ENCODE peak calls at places on chromosomes 3 and 15, in eight cellular contexts. I is heart left ventricle, Q is uterus, D is ovary, J is stomach, U is A549, T is IMR-90, X is sigmoid colon. N is an unnamed sample.

GRCh38 chr3:27666708-27667107 is 55.4 kb downstream of the EOMES start:
- DNase-seq in T (peak), I (peak), D (peak), X (peak), U (no peak), Q (peak), J (no peak), N (peak)

GRCh38 chr3:169457807-169458206 is 205.7 kb downstream of the MECOM start:
- DNase-seq in X (no peak), I (no peak), D (no peak), J (no peak), T (no peak), Q (no peak), U (no peak), N (no peak)

GRCh38 chr3:42421818-42422796 is 11.7 kb upstream of the LYZL4 start:
- DNase-seq in D (no peak), I (no peak), Q (no peak), J (peak), U (no peak), X (no peak), T (no peak), N (no peak)

GRCh38 chr15:101050647-101051290 is 131.6 kb downstream of the LRRK1 start:
- DNase-seq in I (peak), J (peak), T (no peak), Q (no peak), U (no peak), X (peak), D (peak), N (no peak)

GRCh38 chr3:1609416-1609815 is 489.2 kb upstream of the CNTN4 start:
- DNase-seq in I (no peak), J (no peak), Q (no peak), D (no peak), U (no peak), X (no peak), T (no peak), N (no peak)

GRCh38 chr15:69475769-69476358 is 23.2 kb downstream of the RPLP1 start:
- DNase-seq in Q (peak), X (peak), I (peak), D (peak), J (peak), T (peak), U (peak), N (peak)

GRCh38 chr15:25416693-25417092 is 22.1 kb downstream of the UBE3A start:
- DNase-seq in T (peak), X (no peak), D (no peak), J (no peak), Q (no peak), U (no peak), I (no peak), N (no peak)

GRCh38 chr15:78454992-78455391 is 17.0 kb downstream of the IREB2 start:
- DNase-seq in Q (no peak), X (no peak), U (no peak), J (no peak), D (no peak), T (no peak), I (no peak), N (no peak)

GRCh38 chr3:32105291-32106131 is 909 bp upstream of the GPD1L start:
- DNase-seq in T (peak), J (peak), X (no peak), U (peak), I (no peak), D (no peak), Q (no peak), N (no peak)

GRCh38 chr15:96053039-96054021 is 277.2 kb upstream of the NR2F2 start:
- DNase-seq in Q (peak), D (peak), U (no peak), J (peak), X (peak), T (no peak), I (peak), N (peak)

GRCh38 chr3:108117245-108117644 is 26.4 kb upstream of the CD47 start:
- DNase-seq in J (no peak), U (no peak), X (no peak), I (no peak), T (peak), Q (no peak), D (no peak), N (no peak)

GRCh38 chr3:175464362-175464761 is 605.2 kb downstream of the NAALADL2 start:
- DNase-seq in I (no peak), U (no peak), X (no peak), Q (no peak), J (no peak), T (no peak), D (no peak), N (no peak)
- H3K27ac ChIP-seq in I (no peak), U (no peak), X (no peak), Q (no peak), J (no peak), T (no peak), D (no peak), N (no peak)

GRCh38 chr15:45634442-45635190 is at the start of gene SQOR:
- DNase-seq in D (peak), T (peak), U (peak), J (peak), X (peak), Q (peak), I (peak), N (peak)
- TF ChIP-seq POLR2A in D (no peak), T (no peak), U (peak), J (no peak), X (no peak), Q (peak), I (peak), N (peak)

GRCh38 chr3:149623819-149624218 is 34.0 kb downstream of the WWTR1 start:
- DNase-seq in D (no peak), T (no peak), Q (no peak), U (no peak), J (no peak), I (no peak), X (no peak), N (no peak)

GRCh38 chr3:149628957-149629670 is 28.7 kb downstream of the WWTR1 start:
- DNase-seq in U (no peak), T (peak), X (no peak), D (no peak), Q (no peak), I (no peak), J (no peak), N (no peak)

GRCh38 chr3:149626671-149627070 is 31.2 kb downstream of the WWTR1 start:
- DNase-seq in X (no peak), U (no peak), Q (no peak), T (no peak), J (no peak), D (no peak), I (no peak), N (no peak)

GRCh38 chr3:149621218-149622005 is 36.4 kb downstream of the WWTR1 start:
- DNase-seq in U (no peak), Q (no peak), I (no peak), T (peak), X (no peak), J (no peak), D (no peak), N (no peak)

GRCh38 chr3:149625795-149626194 is 32.0 kb downstream of the WWTR1 start:
- DNase-seq in J (no peak), I (no peak), T (no peak), X (no peak), U (no peak), D (no peak), Q (no peak), N (no peak)
- H3K27ac ChIP-seq in J (no peak), I (no peak), T (no peak), X (no peak), U (peak), D (no peak), Q (no peak), N (no peak)

GRCh38 chr3:12158387-12159226 is at the start of gene TIMP4:
- DNase-seq in U (peak), T (peak), J (peak), Q (peak), D (peak), X (peak), I (peak), N (peak)
- TF ChIP-seq POLR2A in U (peak), T (no peak), J (no peak), Q (no peak), D (no peak), X (no peak), I (peak), N (no peak)

GRCh38 chr15:28936081-28936480 is 50.3 kb downstream of the APBA2 start:
- DNase-seq in U (no peak), D (no peak), I (no peak), T (no peak), Q (no peak), X (peak), J (no peak), N (no peak)
- H3K27ac ChIP-seq in U (no peak), D (no peak), I (no peak), T (no peak), Q (no peak), X (no peak), J (no peak), N (no peak)

GRCh38 chr3:148694116-148694515 is 3.6 kb upstream of the AGTR1 start:
- DNase-seq in T (peak), Q (no peak), U (no peak), I (no peak), X (no peak), D (no peak), J (no peak), N (no peak)

GRCh38 chr3:148698190-148698806 is 595 bp downstream of the AGTR1 start:
- DNase-seq in T (no peak), U (no peak), X (no peak), Q (no peak), D (no peak), I (no peak), J (no peak), N (no peak)

GRCh38 chr3:148697311-148698189 is at the start of gene AGTR1:
- DNase-seq in J (peak), T (peak), U (peak), Q (peak), X (peak), I (peak), D (peak), N (peak)
- TF ChIP-seq POLR2A in J (no peak), T (no peak), U (peak), Q (no peak), X (peak), I (peak), D (no peak), N (peak)

DNA sequence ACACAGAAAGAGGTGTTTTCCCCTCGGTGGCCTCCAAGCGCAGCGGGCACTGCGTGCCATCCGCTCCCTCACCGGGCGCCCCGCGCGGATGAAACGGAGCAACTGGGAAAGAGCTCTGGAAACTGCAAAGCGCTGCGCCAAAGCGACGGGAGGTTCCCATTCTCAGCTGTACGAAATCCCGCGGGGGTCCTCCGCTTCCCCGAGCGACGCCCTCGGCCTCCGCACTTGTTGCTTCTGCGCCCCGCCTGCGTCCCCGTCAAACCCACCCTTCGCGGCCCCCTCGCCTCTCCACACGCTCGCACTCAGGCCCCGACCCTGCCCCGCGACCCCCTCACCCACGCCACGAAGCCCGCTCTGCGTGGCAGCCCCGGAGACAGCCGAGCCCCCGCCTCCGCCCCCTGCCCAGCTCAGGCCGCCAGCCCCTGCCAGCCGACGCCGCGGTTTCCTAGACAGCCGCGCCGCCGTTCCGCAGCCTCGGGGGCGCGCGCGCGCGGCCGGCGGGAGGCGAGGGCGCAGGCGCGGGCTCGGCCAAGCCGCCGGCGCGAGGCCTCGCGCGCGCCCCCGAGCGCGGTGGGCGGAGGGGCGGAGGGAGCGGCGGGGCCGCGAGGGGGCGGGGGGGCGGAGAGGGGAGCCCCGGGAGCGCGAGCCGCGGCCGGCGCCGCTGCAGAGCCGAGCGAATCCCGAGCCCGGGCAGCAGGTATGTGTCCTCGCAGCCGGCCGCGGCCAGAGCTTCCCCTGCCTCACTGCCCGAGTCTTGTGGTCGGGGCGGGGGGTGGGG is at the start of gene TMEM266:
- DNase-seq in Q (peak), I (peak), D (peak), U (peak), X (no peak), J (peak), T (peak), N (no peak)
- H3K27ac ChIP-seq in Q (no peak), I (no peak), D (no peak), U (peak), X (no peak), J (no peak), T (no peak), N (peak)

DNA sequence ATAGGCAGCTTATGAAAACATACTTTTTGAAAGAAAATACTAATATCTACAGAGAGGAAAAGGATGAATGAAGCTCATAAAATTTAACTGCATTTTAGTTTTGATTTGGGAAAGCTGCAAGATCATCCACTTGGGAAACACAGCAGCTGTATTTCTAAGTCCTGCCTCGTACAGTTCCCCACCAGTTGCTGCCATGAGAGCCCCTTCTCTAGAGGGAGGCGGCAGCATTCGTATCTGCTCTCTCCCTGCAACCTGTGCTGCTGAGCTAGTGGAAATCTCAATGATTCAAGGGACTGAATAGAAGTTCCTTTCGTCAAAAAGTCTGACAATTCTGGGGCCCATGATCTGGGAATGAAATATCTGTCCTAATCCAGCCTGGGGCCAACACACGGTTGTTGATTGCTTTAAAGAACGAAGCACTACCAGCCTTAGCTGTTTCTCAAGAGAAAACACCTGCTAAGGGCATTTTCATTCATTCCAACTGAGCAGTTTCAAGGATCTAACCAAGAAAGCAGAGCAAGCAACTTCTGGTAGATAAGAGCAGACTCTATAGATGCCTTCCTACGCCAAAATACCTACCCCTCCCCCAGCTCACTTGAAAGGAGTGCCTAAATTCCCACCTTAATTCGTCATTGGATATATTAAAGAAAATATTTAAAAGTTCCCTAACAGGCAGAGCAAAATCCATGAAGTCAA is 223.7 kb downstream of the MAGI1 start:
- DNase-seq in J (no peak), X (no peak), T (no peak), I (no peak), D (no peak), U (no peak), Q (no peak), N (no peak)
- TF ChIP-seq POLR2A in J (no peak), X (no peak), T (no peak), I (no peak), D (no peak), U (no peak), Q (no peak), N (no peak)

GRCh38 chr15:65836665-65837064 is 32.6 kb upstream of the RAB11A start:
- DNase-seq in X (no peak), D (no peak), J (no peak), I (no peak), T (no peak), U (no peak), Q (no peak), N (no peak)

GRCh38 chr15:65839985-65840384 is 29.3 kb upstream of the RAB11A start:
- DNase-seq in T (no peak), D (no peak), Q (no peak), J (no peak), U (no peak), I (no peak), X (no peak), N (no peak)

GRCh38 chr15:65835452-65835851 is 33.8 kb upstream of the RAB11A start:
- DNase-seq in Q (no peak), J (no peak), X (no peak), I (no peak), D (no peak), U (no peak), T (no peak), N (no peak)

GRCh38 chr15:65839354-65839901 is 29.9 kb upstream of the RAB11A start:
- DNase-seq in Q (no peak), D (no peak), U (no peak), T (no peak), J (no peak), I (no peak), X (no peak), N (no peak)

GRCh38 chr15:65837301-65838283 is 31.7 kb upstream of the RAB11A start:
- DNase-seq in U (no peak), I (peak), J (no peak), D (no peak), T (no peak), Q (no peak), X (no peak), N (no peak)
- H3K27ac ChIP-seq in U (peak), I (no peak), J (no peak), D (no peak), T (no peak), Q (no peak), X (no peak), N (no peak)

GRCh38 chr3:133573629-133574194 is at the start of gene CDV3:
- DNase-seq in X (no peak), U (no peak), D (no peak), Q (no peak), I (no peak), J (no peak), T (no peak), N (peak)
- TF ChIP-seq POLR2A in X (peak), U (peak), D (peak), Q (peak), I (peak), J (no peak), T (peak), N (peak)